ENCODE peak calls at places on chromosomes 4 and X, in nine cellular contexts. W, T, V, R, H, I, C, G and Q are unnamed samples.

GRCh38 chr4:73947239-73947985 is 34.4 kb downstream of the PF4 start:
- DNase-seq in W (no peak), T (no peak), V (no peak), R (no peak), H (no peak), I (no peak), C (no peak), G (no peak), Q (no peak)

GRCh38 chrX:39491548-39492297 is 606.0 kb downstream of the BCOR start:
- DNase-seq in W (no peak), T (no peak), V (peak), R (no peak), H (no peak), I (peak), C (no peak), G (no peak), Q (no peak)

GRCh38 chrX:40446927-40447326 is 133.8 kb upstream of the ATP6AP2 start:
- DNase-seq in W (no peak), T (no peak), V (no peak), R (no peak), H (no peak), I (no peak), C (no peak), G (no peak), Q (no peak)

GRCh38 chr4:104693601-104694201 is 199.0 kb upstream of the CXXC4 start:
- DNase-seq in W (no peak), T (no peak), V (no peak), R (no peak), H (no peak), I (no peak), C (no peak), G (no peak), Q (no peak)

GRCh38 chr4:73508651-73509050 is 27.1 kb downstream of the AFM start:
- DNase-seq in W (no peak), T (no peak), V (no peak), R (no peak), H (no peak), I (no peak), C (no peak), G (no peak), Q (no peak)

GRCh38 chr4:81814909-81815539 is 343.3 kb upstream of the RASGEF1B start:
- DNase-seq in W (no peak), T (no peak), V (no peak), R (no peak), H (peak), I (no peak), C (no peak), G (no peak), Q (no peak)

GRCh38 chr4:29717658-29718057 is 1002.5 kb upstream of the PCDH7 start:
- DNase-seq in W (no peak), T (no peak), V (no peak), R (no peak), H (no peak), I (no peak), C (no peak), G (no peak), Q (no peak)

GRCh38 chr4:93501946-93502345 is 326.6 kb upstream of the ATOH1 start:
- DNase-seq in W (no peak), T (no peak), V (no peak), R (no peak), H (no peak), I (no peak), C (no peak), G (no peak), Q (no peak)

GRCh38 chr4:132169660-132170059 is 979.4 kb upstream of the PCDH10 start:
- DNase-seq in W (no peak), T (no peak), V (no peak), R (no peak), H (no peak), I (no peak), C (no peak), G (no peak), Q (no peak)

GRCh38 chr4:37685211-37685725 is 908 bp downstream of the RELL1 start:
- DNase-seq in W (no peak), T (no peak), V (peak), R (no peak), H (no peak), I (peak), C (no peak), G (no peak), Q (no peak)

GRCh38 chr4:71400788-71401187 is 62.0 kb downstream of the SLC4A4 start:
- DNase-seq in W (no peak), T (no peak), V (no peak), R (no peak), H (no peak), I (no peak), C (no peak), G (no peak), Q (no peak)

GRCh38 chr4:174324725-174325124 is 41.0 kb downstream of the CEP44 start:
- DNase-seq in W (no peak), T (no peak), V (no peak), R (no peak), H (no peak), I (no peak), C (no peak), G (no peak), Q (no peak)

GRCh38 chrX:71143508-71143907 is 1.1 kb upstream of the NLGN3 start:
- DNase-seq in W (no peak), T (peak), V (no peak), R (no peak), H (peak), I (no peak), C (peak), G (peak), Q (peak)